ENCODE peak calls at places on chromosomes 4 and X, in seven cellular contexts. One of them, this sample, is unnamed.

GRCh38 chr4:2745981-2746806 is 9.9 kb downstream of the TNIP2 start:
- DNase-seq in HEK293T: no peak
- DNase-seq in sigmoid colon: no peak
- DNase-seq in CD4-positive, CD25-positive, alpha-beta regulatory T cell: peak; percentile 73
- DNase-seq in anterior cingulate cortex: no peak
- DNase-seq in activated gamma-delta T cell treated with Interleukin-2 at 50 U/mL for 16 hours: peak; percentile 67
- DNase-seq in skeletal muscle cell: no peak
- DNase-seq in this sample: peak; percentile 85

GRCh38 chr4:76809594-76810305 is 88.2 kb downstream of the SOWAHB start:
- DNase-seq in skeletal muscle cell: no peak
- DNase-seq in anterior cingulate cortex: no peak
- DNase-seq in activated gamma-delta T cell treated with Interleukin-2 at 50 U/mL for 16 hours: no peak
- DNase-seq in sigmoid colon: no peak
- DNase-seq in CD4-positive, CD25-positive, alpha-beta regulatory T cell: no peak
- DNase-seq in HEK293T: no peak
- DNase-seq in this sample: peak; percentile 76

GRCh38 chr4:169791064-169791463 is 33.3 kb upstream of the HPF1 start:
- DNase-seq in HEK293T: no peak
- DNase-seq in anterior cingulate cortex: no peak
- DNase-seq in skeletal muscle cell: no peak
- DNase-seq in sigmoid colon: no peak
- DNase-seq in CD4-positive, CD25-positive, alpha-beta regulatory T cell: no peak
- DNase-seq in activated gamma-delta T cell treated with Interleukin-2 at 50 U/mL for 16 hours: no peak
- DNase-seq in this sample: no peak

GRCh38 chr4:26330186-26330787 is 9.5 kb downstream of the RBPJ start:
- DNase-seq in HEK293T: peak; percentile 19
- DNase-seq in anterior cingulate cortex: no peak
- DNase-seq in CD4-positive, CD25-positive, alpha-beta regulatory T cell: no peak
- DNase-seq in activated gamma-delta T cell treated with Interleukin-2 at 50 U/mL for 16 hours: no peak
- DNase-seq in sigmoid colon: no peak
- DNase-seq in skeletal muscle cell: no peak
- DNase-seq in this sample: peak; percentile 54

GRCh38 chr4:145871209-145871608 is 67.4 kb downstream of the ZNF827 start:
- DNase-seq in sigmoid colon: no peak
- DNase-seq in CD4-positive, CD25-positive, alpha-beta regulatory T cell: no peak
- DNase-seq in anterior cingulate cortex: no peak
- DNase-seq in activated gamma-delta T cell treated with Interleukin-2 at 50 U/mL for 16 hours: no peak
- DNase-seq in HEK293T: no peak
- DNase-seq in skeletal muscle cell: no peak
- DNase-seq in this sample: no peak

GRCh38 chr4:20337261-20337664 is 85.6 kb downstream of the SLIT2 start:
- DNase-seq in sigmoid colon: no peak
- DNase-seq in HEK293T: no peak
- DNase-seq in anterior cingulate cortex: no peak
- DNase-seq in CD4-positive, CD25-positive, alpha-beta regulatory T cell: no peak
- DNase-seq in activated gamma-delta T cell treated with Interleukin-2 at 50 U/mL for 16 hours: no peak
- DNase-seq in skeletal muscle cell: peak; percentile 51
- DNase-seq in this sample: no peak

GRCh38 chrX:95949588-95949987 is 735.1 kb upstream of the DIAPH2 start:
- DNase-seq in skeletal muscle cell: no peak
- DNase-seq in activated gamma-delta T cell treated with Interleukin-2 at 50 U/mL for 16 hours: no peak
- DNase-seq in HEK293T: no peak
- DNase-seq in anterior cingulate cortex: no peak
- DNase-seq in sigmoid colon: no peak
- DNase-seq in CD4-positive, CD25-positive, alpha-beta regulatory T cell: no peak
- DNase-seq in this sample: peak; percentile 20

GRCh38 chrX:10095698-10096432 is 60.9 kb upstream of the CLCN4 start:
- DNase-seq in CD4-positive, CD25-positive, alpha-beta regulatory T cell: no peak
- DNase-seq in anterior cingulate cortex: no peak
- DNase-seq in HEK293T: no peak
- DNase-seq in activated gamma-delta T cell treated with Interleukin-2 at 50 U/mL for 16 hours: no peak
- DNase-seq in skeletal muscle cell: no peak
- DNase-seq in sigmoid colon: no peak
- DNase-seq in this sample: no peak